ENCODE peak calls at places on chromosomes 1 and 21, in nine cellular contexts. I is body of pancreas, G is WTC11, K is AG09319, M is breast epithelium, C is MM.1S, D is progenitor cell of endocrine pancreas, J is cardiac fibroblast, W is fibroblast of villous mesenchyme. S is an unnamed sample.
A peak's percentile ranks its signal among the peaks of the same experiment; 100 is the strongest.

GRCh38 chr1:212482352-212483153 is 49.8 kb downstream of the NENF start:
- DNase-seq in G (no peak), K (no peak), D (no peak), C (no peak), I (no peak), W (no peak), J (peak; percentile 13), M (no peak), S (no peak)

GRCh38 chr1:222918746-222919477 is 104.1 kb downstream of the DISP1 start:
- DNase-seq in K (peak; percentile 27), W (no peak), C (no peak), M (no peak), J (no peak), I (no peak), G (no peak), D (no peak), S (no peak)

GRCh38 chr21:16192900-16193299 is 463.1 kb downstream of the USP25 start:
- DNase-seq in J (peak; percentile 19), I (no peak), G (no peak), W (no peak), M (no peak), K (no peak), C (no peak), D (no peak), S (no peak)

GRCh38 chr1:9291914-9292360 is 757 bp upstream of the SPSB1 start:
- DNase-seq in G (no peak), J (peak; percentile 75), M (no peak), D (no peak), I (peak; percentile 75), K (no peak), W (peak; percentile 76), C (no peak), S (no peak)

GRCh38 chr1:171355727-171356126 is 41.7 kb downstream of the FMO4 start:
- DNase-seq in G (no peak), W (no peak), D (no peak), M (no peak), C (no peak), J (peak; percentile 17), K (no peak), I (no peak), S (no peak)

GRCh38 chr1:1280782-1281481 is 696 bp downstream of the SCNN1D start:
- DNase-seq in C (no peak), W (no peak), K (no peak), D (no peak), I (no peak), M (no peak), J (no peak), G (no peak), S (no peak)

GRCh38 chr21:32445101-32445500 is 32.6 kb downstream of the EVA1C start:
- DNase-seq in J (no peak), W (no peak), D (no peak), I (no peak), G (no peak), C (no peak), M (no peak), K (no peak), S (no peak)

GRCh38 chr1:159172599-159173291 is 1.3 kb downstream of the CADM3 start:
- DNase-seq in C (no peak), D (no peak), J (peak; percentile 87), I (no peak), M (no peak), K (no peak), G (peak; percentile 60), W (no peak), S (no peak)

GRCh38 chr1:5286244-5286643 is 631.8 kb downstream of the AJAP1 start:
- DNase-seq in C (no peak), M (no peak), W (no peak), J (no peak), K (no peak), I (no peak), G (no peak), D (no peak), S (no peak)

GRCh38 chr1:93667642-93668041 is 14.0 kb downstream of the BCAR3 start:
- DNase-seq in J (no peak), I (no peak), D (no peak), K (no peak), G (no peak), M (no peak), C (no peak), W (no peak), S (no peak)

GRCh38 chr1:33000427-33001026 is 35.9 kb upstream of the RNF19B start:
- DNase-seq in I (no peak), M (no peak), D (no peak), C (no peak), G (no peak), J (no peak), W (no peak), K (no peak), S (no peak)

GRCh38 chr21:36232641-36233040 is 76.0 kb downstream of the DOP1B start:
- DNase-seq in K (no peak), W (no peak), M (peak; percentile 34), D (no peak), I (no peak), C (no peak), G (no peak), J (no peak), S (no peak)

GRCh38 chr1:174005032-174005431 is 17.1 kb downstream of the RC3H1 start:
- DNase-seq in I (no peak), K (no peak), D (no peak), G (no peak), C (no peak), M (no peak), W (peak; percentile 40), J (peak; percentile 80), S (peak; percentile 69)

GRCh38 chr1:97901017-97901658 is 19.7 kb downstream of the DPYD start:
- DNase-seq in M (no peak), C (no peak), K (no peak), I (no peak), D (no peak), W (peak; percentile 34), J (peak; percentile 81), G (no peak), S (no peak)

GRCh38 chr1:10474613-10475507 is at the start of gene PEX14:
- DNase-seq in W (peak; percentile 79), J (peak; percentile 85), I (peak; percentile 86), M (peak; percentile 77), D (peak; percentile 75), C (peak; percentile 92), K (peak; percentile 22), G (peak; percentile 94), S (peak; percentile 91)

GRCh38 chr21:45154511-45155508 is 80.4 kb downstream of the ADARB1 start:
- DNase-seq in K (no peak), W (peak; percentile 81), D (no peak), J (peak; percentile 72), C (no peak), M (peak; percentile 8), G (no peak), I (no peak), S (no peak)

GRCh38 chr21:29299046-29299905 is 554 bp downstream of the BACH1 start:
- DNase-seq in J (peak; percentile 66), G (peak; percentile 50), I (peak; percentile 69), D (no peak), C (peak; percentile 55), W (peak; percentile 58), M (peak; percentile 36), K (no peak), S (no peak)

GRCh38 chr1:212301570-212301969 is 16.4 kb downstream of the PPP2R5A start:
- DNase-seq in I (no peak), G (no peak), D (no peak), J (peak; percentile 59), M (no peak), W (no peak), C (no peak), K (no peak), S (no peak)

GRCh38 chr1:173122344-173122880 is 71.7 kb upstream of the TNFSF18 start:
- DNase-seq in D (no peak), I (no peak), M (no peak), C (no peak), J (peak; percentile 29), W (peak; percentile 61), G (no peak), K (no peak), S (no peak)

GRCh38 chr1:24899581-24900485 is 30.2 kb downstream of the RUNX3 start:
- DNase-seq in G (no peak), W (no peak), D (no peak), J (no peak), C (no peak), K (no peak), M (no peak), I (no peak), S (no peak)

GRCh38 chr1:50251592-50252165 is 143.0 kb downstream of the ELAVL4 start:
- DNase-seq in D (no peak), J (no peak), W (no peak), K (no peak), I (no peak), G (peak; percentile 59), M (no peak), C (no peak), S (peak; percentile 31)

GRCh38 chr1:102796429-102796828 is 311.9 kb downstream of the COL11A1 start:
- DNase-seq in J (no peak), D (no peak), M (no peak), I (no peak), C (no peak), K (no peak), W (no peak), G (no peak), S (no peak)

GRCh38 chr1:102790997-102791396 is 317.3 kb downstream of the COL11A1 start:
- DNase-seq in W (peak; percentile 6), J (peak; percentile 10), C (no peak), G (no peak), K (no peak), I (no peak), D (no peak), M (no peak), S (no peak)
- TF ChIP-seq CTCF in W (no peak), J (peak; percentile 21), C (no peak), G (no peak), K (no peak), I (no peak), D (no peak), M (no peak), S (no peak)

GRCh38 chr1:215185067-215185620 is 102.6 kb downstream of the KCNK2 start:
- DNase-seq in K (no peak), M (no peak), J (no peak), C (no peak), I (no peak), G (no peak), D (no peak), W (no peak), S (no peak)

GRCh38 chr1:215181518-215181917 is 99.0 kb downstream of the KCNK2 start:
- DNase-seq in W (peak; percentile 54), C (no peak), I (no peak), D (no peak), J (peak; percentile 12), K (no peak), M (no peak), G (no peak), S (no peak)
- TF ChIP-seq CTCF in W (peak; percentile 42), C (peak; percentile 15), I (no peak), D (no peak), J (no peak), K (no peak), M (no peak), G (no peak), S (no peak)

GRCh38 chr1:47587891-47588582 is 150.2 kb downstream of the FOXD2 start:
- DNase-seq in G (no peak), I (no peak), W (no peak), J (peak; percentile 4), M (no peak), K (no peak), D (peak; percentile 4), C (no peak), S (no peak)
- TF ChIP-seq CTCF in G (no peak), I (no peak), W (no peak), J (no peak), M (no peak), K (no peak), D (no peak), C (no peak), S (no peak)

GRCh38 chr1:169133801-169134558 is 27.5 kb downstream of the ATP1B1 start:
- DNase-seq in G (no peak), C (no peak), W (no peak), K (no peak), M (no peak), D (no peak), I (no peak), J (peak; percentile 31), S (no peak)
- TF ChIP-seq CTCF in G (no peak), C (peak; percentile 48), W (peak; percentile 43), K (peak; percentile 13), M (peak; percentile 25), D (no peak), I (peak; percentile 50), J (no peak), S (peak; percentile 8)

S was measured in GM20000.